ENCODE peak calls at places on chromosomes 1 and 21, in eight cellular contexts. S, M, Q, J, H, C, W and T are unnamed samples.

GRCh38 chr21:36508948-36509347 is 29.0 kb upstream of the CLDN14 start:
- DNase-seq in M (no peak), C (no peak), J (no peak), H (no peak), S (no peak), W (no peak), Q (no peak), T (no peak)

GRCh38 chr1:153536618-153537375 is 1.0 kb upstream of the S100A6 start:
- DNase-seq in H (no peak), C (no peak), J (no peak), Q (no peak), S (peak), M (no peak), W (no peak), T (peak)

GRCh38 chr1:26358411-26359384 is 4.8 kb upstream of the CRYBG2 start:
- DNase-seq in M (no peak), Q (peak), J (no peak), C (no peak), W (no peak), S (no peak), H (no peak), T (peak)

GRCh38 chr1:201050515-201051277 is 27.2 kb upstream of the KIF21B start:
- DNase-seq in W (no peak), C (peak), J (no peak), M (no peak), Q (no peak), H (peak), S (no peak), T (no peak)

GRCh38 chr1:64133036-64133435 is 70.4 kb upstream of the UBE2U start:
- DNase-seq in S (no peak), Q (no peak), W (no peak), C (peak), H (peak), M (no peak), J (no peak), T (no peak)

GRCh38 chr21:35646606-35647005 is 413.7 kb downstream of the SETD4 start:
- DNase-seq in W (no peak), S (no peak), C (peak), M (no peak), H (no peak), Q (no peak), J (no peak), T (no peak)

GRCh38 chr1:39105841-39106765 is 80.0 kb downstream of the NDUFS5 start:
- DNase-seq in W (peak), H (peak), M (no peak), J (no peak), S (peak), C (no peak), Q (no peak), T (peak)

GRCh38 chr1:234554157-234554477 is 55.9 kb downstream of the IRF2BP2 start:
- DNase-seq in C (no peak), S (no peak), M (no peak), Q (no peak), W (no peak), J (no peak), H (no peak), T (no peak)

GRCh38 chr1:29310616-29311180 is 74.4 kb downstream of the PTPRU start:
- DNase-seq in M (no peak), H (no peak), Q (no peak), C (no peak), W (no peak), S (peak), J (no peak), T (no peak)

GRCh38 chr1:16146888-16147614 is 8.8 kb downstream of the EPHA2 start:
- DNase-seq in C (no peak), J (no peak), Q (no peak), M (no peak), H (no peak), W (no peak), S (peak), T (no peak)

GRCh38 chr1:12549460-12550349 is 68.3 kb downstream of the DHRS3 start:
- DNase-seq in C (peak), S (peak), W (no peak), M (no peak), Q (no peak), H (peak), J (no peak), T (no peak)

GRCh38 chr21:16913010-16913409 is 599.8 kb upstream of the CXADR start:
- DNase-seq in Q (no peak), S (no peak), H (no peak), C (no peak), M (no peak), W (no peak), J (no peak), T (no peak)

GRCh38 chr1:153991151-153991472 is 550 bp downstream of the RPS27 start:
- DNase-seq in J (no peak), H (peak), Q (no peak), M (no peak), W (no peak), C (no peak), S (peak), T (no peak)

GRCh38 chr1:71638081-71638766 is 557.4 kb upstream of the ZRANB2 start:
- DNase-seq in H (peak), M (no peak), J (no peak), C (peak), Q (no peak), W (no peak), S (no peak), T (no peak)

GRCh38 chr1:221718391-221719277 is 23.3 kb downstream of the DUSP10 start:
- DNase-seq in J (no peak), C (no peak), Q (no peak), S (no peak), H (peak), W (peak), M (no peak), T (no peak)

GRCh38 chr1:46522184-46522968 is 29.1 kb downstream of the KNCN start:
- DNase-seq in S (peak), Q (no peak), M (no peak), W (no peak), J (no peak), C (peak), H (peak), T (peak)

GRCh38 chr1:94039514-94039870 is 81.5 kb downstream of the ABCA4 start:
- DNase-seq in S (peak), H (peak), M (peak), C (peak), J (no peak), Q (no peak), W (peak), T (peak)

GRCh38 chr1:46401514-46401913 is 7.4 kb downstream of the FAAH start:
- DNase-seq in C (no peak), S (peak), J (no peak), M (no peak), W (no peak), Q (no peak), H (no peak), T (no peak)

GRCh38 chr1:151193856-151194255 is 3.9 kb upstream of the VPS72 start:
- DNase-seq in C (no peak), M (no peak), S (no peak), W (no peak), H (no peak), Q (no peak), J (no peak), T (no peak)

GRCh38 chr1:231217056-231217455 is 24.0 kb upstream of the GNPAT start:
- DNase-seq in J (no peak), M (no peak), H (no peak), W (no peak), C (no peak), Q (no peak), S (no peak), T (no peak)

GRCh38 chr1:94411217-94411616 is 7.0 kb upstream of the ABCD3 start:
- DNase-seq in W (no peak), H (no peak), C (no peak), Q (no peak), M (no peak), J (no peak), S (no peak), T (no peak)

GRCh38 chr1:202821467-202821866 is 10.7 kb downstream of the PCAT6 start:
- DNase-seq in J (no peak), C (no peak), W (no peak), M (no peak), Q (no peak), S (no peak), H (peak), T (no peak)

GRCh38 chr1:10387611-10388386 is 11.1 kb upstream of the PGD start:
- DNase-seq in C (peak), S (peak), M (no peak), J (no peak), W (no peak), H (peak), Q (no peak), T (no peak)

GRCh38 chr1:226738995-226739695 is at the start of gene ITPKB:
- DNase-seq in S (peak), Q (peak), H (peak), C (peak), W (peak), J (no peak), M (no peak), T (peak)

GRCh38 chr1:91045284-91045683 is 23.4 kb upstream of the ZNF644 start:
- DNase-seq in J (no peak), S (no peak), H (no peak), C (no peak), M (no peak), Q (no peak), W (no peak), T (no peak)

GRCh38 chr1:183804916-183805734 is at the start of gene RGL1:
- DNase-seq in W (peak), C (peak), S (peak), M (peak), H (peak), Q (no peak), J (no peak), T (no peak)

GRCh38 chr1:211705439-211706205 is 30.2 kb upstream of the NEK2 start:
- DNase-seq in M (no peak), W (no peak), J (no peak), H (no peak), C (no peak), S (no peak), Q (no peak), T (no peak)

GRCh38 chr21:16037386-16037785 is 307.6 kb downstream of the USP25 start:
- DNase-seq in J (no peak), H (peak), Q (no peak), W (no peak), M (no peak), C (no peak), S (no peak), T (no peak)

GRCh38 chr1:186325239-186325638 is 49.8 kb downstream of the TPR start:
- DNase-seq in J (no peak), Q (no peak), W (no peak), M (no peak), H (peak), C (peak), S (no peak), T (peak)

GRCh38 chr1:84377480-84378095 is 20.7 kb upstream of the DNASE2B start:
- DNase-seq in C (peak), S (no peak), J (no peak), M (no peak), H (peak), Q (no peak), W (no peak), T (no peak)

GRCh38 chr1:1259948-1260614 is 13.6 kb upstream of the C1QTNF12 start:
- DNase-seq in J (no peak), H (no peak), W (no peak), M (no peak), C (no peak), S (no peak), Q (no peak), T (no peak)